ENCODE peak calls at places on chromosomes 13 and 19, in four cellular contexts. C is mesenchymal stem cell, O is esophagus muscularis mucosa, B is GM23248. Q is an unnamed sample. For H3K36me3, the result is how much of the 10 kb centered on the place peaks cover.

GRCh38 chr19:3056454-3057016 is 5.8 kb downstream of the TLE5 start:
- DNase-seq in C (no peak), O (no peak), B (no peak), Q (peak)

GRCh38 chr13:76014618-76015315 is 378.6 kb downstream of the LMO7 start:
- DNase-seq in C (peak), O (no peak), B (peak), Q (peak)

GRCh38 chr13:98664047-98664446 is 87.1 kb upstream of the STK24 start:
- DNase-seq in C (peak), O (no peak), B (peak), Q (peak)

GRCh38 chr13:29465741-29466293 is 129.7 kb downstream of the SLC7A1 start:
- DNase-seq in C (peak), O (no peak), B (peak), Q (peak)

GRCh38 chr13:36807616-36808015 is 11.4 kb upstream of the RFXAP start:
- DNase-seq in C (no peak), O (no peak), B (no peak), Q (no peak)

GRCh38 chr19:2680808-2681207 is 21.7 kb downstream of the GNG7 start:
- DNase-seq in C (no peak), O (no peak), B (no peak), Q (no peak)

GRCh38 chr13:100347941-100348340 is 240.6 kb downstream of the GGACT start:
- DNase-seq in C (no peak), O (no peak), B (no peak), Q (peak)

GRCh38 chr19:17479325-17479791 is 9.0 kb downstream of the SLC27A1 start:
- DNase-seq in C (peak), O (no peak), B (peak), Q (no peak)

GRCh38 chr19:3673506-3674439 is 26.5 kb downstream of the PIP5K1C start:
- DNase-seq in C (no peak), O (no peak), B (no peak), Q (no peak)

GRCh38 chr13:46486270-46486669 is 66.7 kb upstream of the LRCH1 start:
- DNase-seq in C (no peak), O (no peak), B (no peak), Q (no peak)

GRCh38 chr13:98068511-98068910 is 74.4 kb upstream of the FARP1 start:
- DNase-seq in C (no peak), O (peak), B (no peak), Q (peak)

GRCh38 chr13:69199664-69200063 is 908.0 kb upstream of the ATXN8OS start:
- DNase-seq in C (no peak), O (no peak), B (no peak), Q (no peak)

GRCh38 chr13:93810264-93810663 is 583.7 kb downstream of the GPC6 start:
- DNase-seq in C (no peak), O (no peak), B (no peak), Q (no peak)

GRCh38 chr13:26914148-26914547 is 153.6 kb upstream of the GPR12 start:
- DNase-seq in C (no peak), O (no peak), B (no peak), Q (no peak)

GRCh38 chr13:114152831-114153371 is 20.5 kb upstream of the RASA3 start:
- DNase-seq in C (no peak), O (no peak), B (peak), Q (no peak)

GRCh38 chr19:40225440-40226305 is 816 bp downstream of the CCNP start:
- DNase-seq in C (no peak), O (no peak), B (peak), Q (peak)

GRCh38 chr13:28464861-28465260 is 30.1 kb downstream of the FLT1 start:
- DNase-seq in C (no peak), O (no peak), B (no peak), Q (no peak)

GRCh38 chr19:47156861-47157454 is 26.3 kb downstream of the SAE1 start:
- DNase-seq in C (peak), O (no peak), B (no peak), Q (no peak)

GRCh38 chr13:21767032-21767431 is 96.2 kb downstream of the FGF9 start:
- DNase-seq in C (no peak), O (no peak), B (no peak), Q (no peak)

GRCh38 chr13:112688560-112689497 is 1.0 kb upstream of the ATP11A start:
- DNase-seq in C (peak), O (no peak), B (peak), Q (no peak)

GRCh38 chr19:4455742-4456565 is 1.6 kb downstream of the UBXN6 start:
- DNase-seq in C (peak), O (no peak), B (peak), Q (peak)

GRCh38 chr13:99468971-99469545 is 32.2 kb upstream of the TM9SF2 start:
- DNase-seq in C (no peak), O (peak), B (peak), Q (no peak)

GRCh38 chr19:14786421-14786851 is 8.1 kb upstream of the ADGRE2 start:
- DNase-seq in C (no peak), O (peak), B (peak), Q (no peak)

GRCh38 chr13:27638521-27638920 is 16.8 kb downstream of the POLR1D start:
- DNase-seq in C (peak), O (no peak), B (peak), Q (peak)

GRCh38 chr13:30341815-30342570 is 34.6 kb upstream of the KATNAL1 start:
- DNase-seq in C (peak), O (no peak), B (peak), Q (peak)

GRCh38 chr19:16527971-16528521 is 14.2 kb downstream of the CHERP start:
- DNase-seq in C (peak), O (no peak), B (peak), Q (no peak)

GRCh38 chr19:48474084-48474592 is 5.0 kb downstream of the CYTH2 start:
- DNase-seq in C (no peak), O (no peak), B (no peak), Q (no peak)

GRCh38 chr19:55460670-55461258 is 678 bp downstream of the ISOC2 start:
- DNase-seq in C (peak), O (peak), B (peak), Q (peak)

GRCh38 chr13:30774214-30774730 is 38.9 kb downstream of the ALOX5AP start:
- DNase-seq in C (no peak), O (no peak), B (no peak), Q (no peak)

GRCh38 chr13:36778083-36778671 is 40.8 kb upstream of the RFXAP start:
- DNase-seq in C (peak), O (no peak), B (peak), Q (no peak)

GRCh38 chr19:1469936-1470863 is 8.8 kb downstream of the C19orf25 start:
- DNase-seq in C (no peak), O (no peak), B (peak), Q (peak)

GRCh38 chr19:52942371-52943133 is 19.3 kb upstream of the ZNF888 start:
- DNase-seq in C (peak), O (peak), B (peak), Q (peak)

GRCh38 chr13:26228080-26228479 is 6.0 kb upstream of the RNF6 start:
- DNase-seq in C (no peak), O (no peak), B (no peak), Q (no peak)

GRCh38 chr13:113080901-113081521 is 24.6 kb upstream of the F7 start:
- DNase-seq in C (no peak), O (no peak), B (no peak), Q (no peak)

GRCh38 chr19:35781650-35782049 is 6.3 kb downstream of the ARHGAP33 start:
- DNase-seq in C (no peak), O (no peak), B (no peak), Q (no peak)
- H3K36me3 ChIP-seq in C (half or more), O (half or more), B (under half), Q (under half)

DNA sequence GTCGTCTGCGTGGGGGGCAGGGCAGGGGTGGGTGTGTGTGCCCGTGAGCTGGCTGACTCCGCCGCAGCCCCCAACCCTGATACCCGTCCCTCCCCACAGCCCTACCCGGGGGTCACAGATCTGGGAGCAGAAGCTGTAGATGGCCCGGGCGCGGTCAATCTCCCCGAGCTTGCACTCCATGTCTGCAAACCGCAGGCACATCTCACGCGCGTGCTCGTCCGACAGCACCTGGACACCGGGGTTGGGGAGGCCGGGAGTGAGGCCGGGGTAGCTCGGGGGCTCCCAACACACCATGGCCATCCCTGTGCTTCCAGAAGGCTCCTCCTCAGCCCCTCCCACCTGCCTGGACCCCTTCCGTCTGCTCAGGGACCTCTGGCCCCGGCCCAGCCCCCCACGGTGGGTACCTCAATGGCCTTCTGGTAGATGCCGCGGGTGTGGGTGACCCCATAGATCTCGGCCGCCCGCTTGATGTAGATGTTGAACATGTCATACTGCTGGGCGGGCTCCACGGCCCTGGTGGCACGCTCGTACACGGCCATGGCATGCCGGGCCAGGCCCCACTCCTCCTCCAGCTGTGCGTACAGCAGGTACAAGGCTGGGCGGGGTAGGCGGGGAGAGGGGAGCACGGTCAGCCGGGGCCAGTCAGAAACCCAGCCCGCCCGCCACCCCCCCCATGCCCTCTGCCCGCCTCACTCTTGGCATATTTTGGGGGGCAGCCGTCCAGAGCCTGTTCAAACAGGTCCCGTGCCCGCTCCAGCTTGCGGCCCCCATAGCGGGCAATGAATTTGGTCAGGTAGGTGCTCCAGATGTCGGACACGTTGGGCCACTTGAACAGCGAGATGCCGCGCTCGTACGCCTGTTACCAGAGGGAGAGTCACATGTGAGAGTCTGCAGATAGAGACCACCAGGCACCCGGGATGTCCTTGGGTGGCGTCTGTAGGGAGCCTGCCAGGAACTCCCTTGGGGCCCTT is 8.6 kb downstream of the XAB2 start:
- DNase-seq in C (no peak), O (no peak), B (no peak), Q (no peak)
- H3K36me3 ChIP-seq in C (half or more), O (half or more), B (under half), Q (under half)

GRCh38 chr13:77832339-77833100 is 86.1 kb downstream of the EDNRB start:
- DNase-seq in C (peak), O (no peak), B (peak), Q (no peak)
- H3K36me3 ChIP-seq in C (under half), O (under half), B (under half), Q (under half)

GRCh38 chr13:110182461-110182860 is 124.5 kb downstream of the COL4A1 start:
- DNase-seq in C (no peak), O (no peak), B (no peak), Q (no peak)
- H3K36me3 ChIP-seq in C (half or more), O (half or more), B (under half), Q (under half)

DNA sequence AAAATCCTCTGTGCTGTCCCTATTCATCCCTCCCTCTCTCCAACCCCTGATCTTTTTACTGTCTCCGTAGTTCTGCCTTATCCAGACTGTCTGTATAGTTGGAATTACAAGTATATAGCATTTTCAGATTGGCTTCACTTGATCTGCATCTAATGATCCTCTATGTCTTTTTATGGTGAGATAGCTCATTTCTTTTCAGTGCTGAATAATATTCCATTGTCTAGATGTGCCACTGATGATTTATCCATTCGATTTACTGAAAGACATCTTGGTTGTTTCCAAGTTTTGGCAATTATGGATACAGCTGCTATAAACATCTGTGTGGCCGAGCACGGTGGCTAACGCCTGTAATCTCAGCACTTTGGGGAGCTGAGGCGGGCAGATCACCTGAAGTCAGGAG is 19.1 kb downstream of the IRGC start:
- DNase-seq in C (no peak), O (no peak), B (no peak), Q (no peak)
- H3K36me3 ChIP-seq in C (half or more), O (half or more), B (under half), Q (under half)

Q was measured in bronchial epithelial cell.